ENCODE peak calls at places on chromosomes 7 and 10, in four cellular contexts. E is HCT116, X is PC-9, T is hepatocyte. A is an unnamed sample. For H4K20me1 and H3K9me2, the result is how much of the 10 kb centered on the place peaks cover.

GRCh38 chr7:381211-382117 is 91.5 kb downstream of the FOXL3 start:
- DNase-seq in E (no peak), X (no peak), T (no peak), A (no peak)

GRCh38 chr7:25353744-25354143 is 125.5 kb upstream of the NPVF start:
- DNase-seq in E (no peak), X (no peak), T (no peak), A (no peak)

GRCh38 chr10:93126484-93127052 is 52.9 kb downstream of the CYP26A1 start:
- DNase-seq in E (peak), X (no peak), T (no peak), A (no peak)

GRCh38 chr7:139479620-139480019 is 3.9 kb downstream of the KLRG2 start:
- DNase-seq in E (no peak), X (no peak), T (no peak), A (no peak)

GRCh38 chr10:70982443-70982842 is 94.1 kb upstream of the PCBD1 start:
- DNase-seq in E (no peak), X (no peak), T (no peak), A (no peak)

GRCh38 chr7:1590887-1591286 is 21.1 kb upstream of the PSMG3 start:
- DNase-seq in E (no peak), X (no peak), T (no peak), A (no peak)

GRCh38 chr7:84941291-84941690 is 245.6 kb downstream of the SEMA3D start:
- DNase-seq in E (no peak), X (no peak), T (no peak), A (no peak)

GRCh38 chr10:118785566-118785965 is 30.8 kb upstream of the CACUL1 start:
- DNase-seq in E (no peak), X (no peak), T (no peak), A (no peak)

GRCh38 chr10:33139191-33139646 is 181.2 kb upstream of the ITGB1 start:
- DNase-seq in E (no peak), X (no peak), T (no peak), A (no peak)

GRCh38 chr7:101927389-101928306 is 110.2 kb downstream of the CUX1 start:
- DNase-seq in E (no peak), X (no peak), T (no peak), A (no peak)
- H4K20me1 ChIP-seq in E (under half), X (under half), T (under half), A (under half)

GRCh38 chr7:20287317-20287716 is 43.4 kb upstream of the ITGB8 start:
- DNase-seq in E (no peak), X (no peak), T (no peak), A (no peak)
- H3K9me2 ChIP-seq in E (under half), X (under half), T (under half), A (under half)

DNA sequence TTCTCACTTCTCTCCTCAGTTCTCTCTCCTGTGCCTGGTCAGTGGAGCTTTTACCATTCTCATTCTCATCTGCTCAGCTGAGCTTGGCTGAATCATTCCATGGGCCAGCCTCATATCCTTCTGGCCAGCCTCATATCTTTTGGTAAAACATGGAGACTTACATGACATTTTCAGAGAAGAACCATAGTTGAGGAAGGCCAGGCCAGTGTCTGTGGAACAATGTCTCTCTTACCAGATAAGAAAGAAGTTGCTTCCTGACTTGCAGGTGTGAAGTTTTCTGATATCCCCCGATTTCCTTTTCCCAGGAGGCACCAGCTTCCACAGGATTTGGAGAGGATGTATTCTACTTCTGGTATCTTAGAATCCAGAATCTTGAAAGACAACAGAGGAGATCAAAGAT is 24.7 kb downstream of the ST7 start:
- DNase-seq in E (no peak), X (no peak), T (no peak), A (no peak)
- H3K4me3 ChIP-seq in E (no peak), X (no peak), T (no peak), A (no peak)

GRCh38 chr10:77310288-77310687 is 327.3 kb downstream of the KCNMA1 start:
- DNase-seq in E (no peak), X (no peak), T (no peak), A (no peak)

GRCh38 chr10:77309103-77310013 is 328.2 kb downstream of the KCNMA1 start:
- DNase-seq in E (no peak), X (no peak), T (no peak), A (no peak)

GRCh38 chr10:77313066-77313750 is 324.4 kb downstream of the KCNMA1 start:
- DNase-seq in E (no peak), X (no peak), T (no peak), A (no peak)

GRCh38 chr10:77308084-77308732 is 329.4 kb downstream of the KCNMA1 start:
- DNase-seq in E (no peak), X (no peak), T (no peak), A (no peak)

DNA sequence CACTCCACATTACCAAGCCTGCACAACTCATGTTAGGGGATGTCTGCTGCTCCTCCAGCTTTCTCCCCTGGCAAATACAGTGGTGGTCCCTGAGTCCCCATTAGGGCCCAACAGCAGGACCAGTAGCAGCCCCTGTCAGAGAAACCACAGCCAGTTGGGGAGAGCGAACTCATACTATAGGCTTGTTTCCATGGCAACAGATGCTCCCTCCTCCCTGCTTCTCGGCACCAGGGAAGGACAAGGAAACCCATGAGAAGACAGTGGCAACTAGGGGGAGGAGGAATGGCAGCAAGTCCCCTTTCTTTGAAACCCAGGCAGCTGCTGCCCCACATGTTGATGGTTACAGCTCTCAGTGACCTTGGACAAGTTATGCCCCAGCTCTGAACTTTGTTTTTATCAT is 326.4 kb downstream of the KCNMA1 start:
- DNase-seq in E (no peak), X (no peak), T (no peak), A (no peak)
- H4K20me1 ChIP-seq in E (under half), X (under half), T (under half), A (under half)

DNA sequence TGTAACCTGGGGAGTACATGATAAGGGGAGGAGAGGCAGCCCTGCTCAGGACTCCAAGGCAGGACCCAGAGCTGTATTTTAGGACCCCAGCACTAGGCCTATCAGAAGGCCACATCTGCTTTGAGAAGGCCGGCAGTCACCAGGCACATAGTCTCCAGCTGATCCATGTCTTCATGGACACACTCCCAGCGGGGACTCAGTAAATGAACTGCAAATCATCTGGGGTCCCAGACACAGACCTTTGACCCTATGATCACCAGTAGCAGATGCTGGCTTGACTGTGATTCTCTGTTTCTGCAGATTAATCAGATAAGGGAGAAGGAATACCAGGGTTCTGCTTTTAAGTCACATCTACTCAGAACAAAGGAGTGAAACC is 341.4 kb upstream of the PODXL start:
- DNase-seq in E (no peak), X (no peak), T (no peak), A (no peak)
- H3K9me2 ChIP-seq in E (under half), X (under half), T (under half), A (under half)

DNA sequence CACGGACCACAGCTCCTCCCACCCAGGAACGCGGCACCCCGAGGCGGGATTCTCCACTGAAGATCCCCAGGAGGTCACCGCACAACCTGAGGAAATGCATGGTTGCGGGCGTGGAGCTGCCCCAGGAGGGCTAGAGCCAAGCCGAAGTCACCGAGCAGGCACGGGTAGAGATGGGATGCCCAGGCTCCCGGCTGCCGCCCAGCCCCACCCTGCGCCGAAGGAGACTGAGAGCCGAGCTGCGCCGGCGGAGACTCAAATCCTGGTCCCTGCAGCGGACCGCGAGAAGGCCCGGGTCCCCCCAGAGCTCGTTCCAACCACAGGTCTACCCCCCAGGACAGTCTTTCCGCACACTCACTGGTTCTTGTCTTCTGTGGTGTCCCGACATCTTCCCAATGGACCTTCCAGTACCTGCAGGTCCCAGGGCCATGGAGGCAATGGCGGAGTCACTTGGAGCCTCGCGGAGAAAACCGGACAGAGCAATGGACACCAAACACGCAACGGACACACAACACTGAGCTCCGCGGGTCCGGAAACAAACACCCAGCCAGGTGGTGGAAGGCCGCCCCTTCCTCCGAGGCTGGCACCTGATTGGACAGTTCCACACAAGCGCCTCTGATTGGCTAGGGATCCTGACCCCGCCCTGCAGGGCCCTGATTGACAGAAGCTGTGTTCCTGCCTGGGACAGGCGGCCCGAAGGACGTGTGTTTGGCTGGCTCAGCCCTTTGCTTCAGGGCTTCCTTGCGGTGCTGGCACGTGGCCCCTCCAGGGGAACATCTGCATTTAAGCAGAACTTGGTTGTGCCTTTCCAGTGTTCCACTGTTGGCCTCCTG is 331.9 kb upstream of the NUPR2 start:
- DNase-seq in E (no peak), X (no peak), T (no peak), A (no peak)
- H3K4me3 ChIP-seq in E (no peak), X (no peak), T (no peak), A (no peak)

GRCh38 chr10:18075881-18076280 is 64.3 kb upstream of the CACNB2 start:
- DNase-seq in E (no peak), X (no peak), T (no peak), A (no peak)
- H4K20me1 ChIP-seq in E (under half), X (under half), T (under half), A (under half)

A was measured in Karpas-422.